ENCODE peak calls at places on chromosomes 16 and 17, in four cellular contexts. One of them, this sample, is unnamed.

GRCh38 chr16:55703003-55704001 is 47.5 kb downstream of the SLC6A2 start:
- DNase-seq in colonic mucosa: peak; percentile 26
- DNase-seq in mucosa of descending colon: no peak
- DNase-seq in mammary epithelial cell: peak; percentile 28
- DNase-seq in this sample: peak; percentile 70

GRCh38 chr16:59783191-59783590 is 1049.1 kb upstream of the GOT2 start:
- DNase-seq in colonic mucosa: no peak
- DNase-seq in mucosa of descending colon: no peak
- DNase-seq in mammary epithelial cell: peak; percentile 46
- DNase-seq in this sample: no peak

GRCh38 chr16:57091990-57092785 is at the start of gene CPNE2:
- DNase-seq in colonic mucosa: peak; percentile 66
- DNase-seq in mucosa of descending colon: peak; percentile 71
- DNase-seq in mammary epithelial cell: no peak
- DNase-seq in this sample: peak; percentile 84

GRCh38 chr17:69254187-69254586 is 25.6 kb upstream of the ABCA10 start:
- DNase-seq in colonic mucosa: no peak
- DNase-seq in mucosa of descending colon: no peak
- DNase-seq in mammary epithelial cell: no peak
- DNase-seq in this sample: no peak

GRCh38 chr16:52611817-52612673 is 65.1 kb upstream of the TOX3 start:
- DNase-seq in colonic mucosa: peak; percentile 80
- DNase-seq in mucosa of descending colon: no peak
- DNase-seq in mammary epithelial cell: no peak
- DNase-seq in this sample: no peak

GRCh38 chr17:74950207-74950606 is 14.5 kb downstream of the OTOP3 start:
- DNase-seq in colonic mucosa: no peak
- DNase-seq in mucosa of descending colon: no peak
- DNase-seq in mammary epithelial cell: no peak
- DNase-seq in this sample: no peak

GRCh38 chr16:67173323-67173722 is 3.0 kb downstream of the NOL3 start:
- DNase-seq in colonic mucosa: peak; percentile 25
- DNase-seq in mucosa of descending colon: no peak
- DNase-seq in mammary epithelial cell: no peak
- DNase-seq in this sample: no peak

GRCh38 chr16:1164382-1164781 is 11.5 kb downstream of the CACNA1H start:
- DNase-seq in colonic mucosa: no peak
- DNase-seq in mucosa of descending colon: no peak
- DNase-seq in mammary epithelial cell: no peak
- DNase-seq in this sample: no peak

GRCh38 chr16:31298958-31299357 is 39.2 kb downstream of the ITGAM start:
- DNase-seq in colonic mucosa: no peak
- DNase-seq in mucosa of descending colon: no peak
- DNase-seq in mammary epithelial cell: no peak
- DNase-seq in this sample: no peak

GRCh38 chr16:23158114-23158513 is 8.9 kb upstream of the USP31 start:
- DNase-seq in colonic mucosa: no peak
- DNase-seq in mucosa of descending colon: no peak
- DNase-seq in mammary epithelial cell: no peak
- DNase-seq in this sample: no peak

GRCh38 chr17:81093576-81094223 is 58.7 kb downstream of the BAIAP2 start:
- DNase-seq in colonic mucosa: no peak
- DNase-seq in mucosa of descending colon: no peak
- DNase-seq in mammary epithelial cell: no peak
- DNase-seq in this sample: no peak

GRCh38 chr16:56279132-56279531 is 87.8 kb downstream of the GNAO1 start:
- DNase-seq in colonic mucosa: no peak
- DNase-seq in mucosa of descending colon: peak; percentile 73
- DNase-seq in mammary epithelial cell: no peak
- DNase-seq in this sample: no peak

GRCh38 chr17:44307387-44308186 is 814 bp upstream of the RUNDC3A start:
- DNase-seq in colonic mucosa: no peak
- DNase-seq in mucosa of descending colon: no peak
- DNase-seq in mammary epithelial cell: peak; percentile 50
- DNase-seq in this sample: peak; percentile 27

GRCh38 chr17:70095455-70095854 is 20.4 kb downstream of the KCNJ16 start:
- DNase-seq in colonic mucosa: no peak
- DNase-seq in mucosa of descending colon: no peak
- DNase-seq in mammary epithelial cell: no peak
- DNase-seq in this sample: no peak

GRCh38 chr16:1610841-1611653 is 825 bp downstream of the IFT140 start:
- DNase-seq in colonic mucosa: no peak
- DNase-seq in mucosa of descending colon: no peak
- DNase-seq in mammary epithelial cell: no peak
- DNase-seq in this sample: no peak

GRCh38 chr17:57739402-57740224 is 5.5 kb downstream of the CCDC182 start:
- DNase-seq in colonic mucosa: peak; percentile 20
- DNase-seq in mucosa of descending colon: no peak
- DNase-seq in mammary epithelial cell: peak; percentile 46
- DNase-seq in this sample: peak; percentile 54

GRCh38 chr17:7235693-7236665 is 1.7 kb upstream of the DVL2 start:
- DNase-seq in colonic mucosa: no peak
- DNase-seq in mucosa of descending colon: peak; percentile 50
- DNase-seq in mammary epithelial cell: peak; percentile 56
- DNase-seq in this sample: no peak

GRCh38 chr16:4217246-4218131 is 24.4 kb downstream of the SRL start:
- DNase-seq in colonic mucosa: peak; percentile 69
- DNase-seq in mucosa of descending colon: no peak
- DNase-seq in mammary epithelial cell: no peak
- DNase-seq in this sample: peak; percentile 56

GRCh38 chr17:78039581-78039980 is 81.1 kb downstream of the TNRC6C start:
- DNase-seq in colonic mucosa: no peak
- DNase-seq in mucosa of descending colon: no peak
- DNase-seq in mammary epithelial cell: no peak
- DNase-seq in this sample: no peak

GRCh38 chr16:61146429-61146828 is 889.8 kb downstream of the CDH8 start:
- DNase-seq in colonic mucosa: no peak
- DNase-seq in mucosa of descending colon: no peak
- DNase-seq in mammary epithelial cell: no peak
- DNase-seq in this sample: peak; percentile 54
- H3K9me3 ChIP-seq in colonic mucosa: no peaks in the 10 kb centered on the region
- H3K9me3 ChIP-seq in mucosa of descending colon: peaks cover 28% of the 10 kb centered on the region
- H3K9me3 ChIP-seq in mammary epithelial cell: no peaks in the 10 kb centered on the region
- H3K9me3 ChIP-seq in this sample: no peaks in the 10 kb centered on the region

GRCh38 chr16:85733155-85733838 is 17.6 kb downstream of the C16orf74 start:
- DNase-seq in colonic mucosa: no peak
- DNase-seq in mucosa of descending colon: no peak
- DNase-seq in mammary epithelial cell: no peak
- DNase-seq in this sample: no peak

GRCh38 chr16:85728879-85729278 is 22.0 kb downstream of the C16orf74 start:
- DNase-seq in colonic mucosa: no peak
- DNase-seq in mucosa of descending colon: no peak
- DNase-seq in mammary epithelial cell: no peak
- DNase-seq in this sample: peak; percentile 38

GRCh38 chr16:85729907-85730465 is 20.9 kb downstream of the C16orf74 start:
- DNase-seq in colonic mucosa: no peak
- DNase-seq in mucosa of descending colon: no peak
- DNase-seq in mammary epithelial cell: no peak
- DNase-seq in this sample: no peak

GRCh38 chr16:85729452-85729851 is 21.4 kb downstream of the C16orf74 start:
- DNase-seq in colonic mucosa: no peak
- DNase-seq in mucosa of descending colon: no peak
- DNase-seq in mammary epithelial cell: no peak
- DNase-seq in this sample: no peak

DNA sequence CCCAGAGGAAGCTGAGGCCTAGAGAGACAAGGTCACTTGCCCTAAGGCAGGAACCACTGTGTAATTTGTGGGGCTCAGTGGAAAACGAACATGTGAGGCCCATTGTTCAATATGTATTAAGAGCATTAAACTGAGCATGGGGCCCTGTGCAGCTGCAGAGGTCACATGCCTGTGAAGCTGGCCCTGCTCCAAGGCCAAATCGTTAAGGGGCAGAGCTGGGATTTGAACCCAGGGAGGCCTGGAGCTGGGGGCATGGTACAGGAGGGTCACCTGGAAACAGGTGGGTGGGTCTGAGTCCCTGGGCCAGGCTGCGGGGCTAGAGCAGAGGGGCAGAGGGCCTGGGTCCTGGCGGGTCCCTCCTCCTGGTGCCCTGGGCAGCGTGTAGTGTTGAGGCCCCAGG is 19.7 kb downstream of the C16orf74 start:
- DNase-seq in colonic mucosa: no peak
- DNase-seq in mucosa of descending colon: no peak
- DNase-seq in mammary epithelial cell: no peak
- DNase-seq in this sample: no peak
- H3K4me1 ChIP-seq in colonic mucosa: no peaks in the 10 kb centered on the region
- H3K4me1 ChIP-seq in mucosa of descending colon: no peaks in the 10 kb centered on the region
- H3K4me1 ChIP-seq in mammary epithelial cell: peaks cover 7% of the 10 kb centered on the region
- H3K4me1 ChIP-seq in this sample: peaks cover 7% of the 10 kb centered on the region

GRCh38 chr17:49002766-49003165 is 5.6 kb downstream of the IGF2BP1 start:
- DNase-seq in colonic mucosa: no peak
- DNase-seq in mucosa of descending colon: no peak
- DNase-seq in mammary epithelial cell: no peak
- DNase-seq in this sample: no peak
- H3K4me3 ChIP-seq in colonic mucosa: no peak overlapping the region
- H3K4me3 ChIP-seq in mucosa of descending colon: no peak overlapping the region
- H3K4me3 ChIP-seq in mammary epithelial cell: no peak overlapping the region
- H3K4me3 ChIP-seq in this sample: peak overlapping the region; percentile 97

DNA sequence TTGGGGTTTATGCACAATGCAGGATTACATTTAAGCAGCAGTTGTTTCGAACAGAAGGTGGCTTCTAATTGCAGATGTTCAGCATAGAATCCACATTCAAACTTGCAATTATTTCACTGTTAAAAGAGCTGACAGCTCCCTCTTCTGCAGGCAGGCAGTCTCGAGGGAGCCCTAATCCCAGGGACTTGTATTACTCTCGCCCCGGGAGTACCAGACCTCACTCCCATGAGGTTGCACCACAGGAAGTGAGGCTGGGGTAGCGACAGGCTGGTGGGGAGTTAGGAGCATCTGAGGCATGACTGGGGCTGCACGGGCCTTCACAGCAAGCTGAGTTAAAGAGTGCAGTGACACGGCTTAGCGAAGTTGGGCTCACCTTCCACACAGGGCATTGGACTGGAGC is 484.4 kb upstream of the EEF2KMT start:
- DNase-seq in colonic mucosa: no peak
- DNase-seq in mucosa of descending colon: no peak
- DNase-seq in mammary epithelial cell: no peak
- DNase-seq in this sample: peak; percentile 88
- H3K9me3 ChIP-seq in colonic mucosa: no peaks in the 10 kb centered on the region
- H3K9me3 ChIP-seq in mucosa of descending colon: no peaks in the 10 kb centered on the region
- H3K9me3 ChIP-seq in mammary epithelial cell: peaks cover 34% of the 10 kb centered on the region
- H3K9me3 ChIP-seq in this sample: no peaks in the 10 kb centered on the region

DNA sequence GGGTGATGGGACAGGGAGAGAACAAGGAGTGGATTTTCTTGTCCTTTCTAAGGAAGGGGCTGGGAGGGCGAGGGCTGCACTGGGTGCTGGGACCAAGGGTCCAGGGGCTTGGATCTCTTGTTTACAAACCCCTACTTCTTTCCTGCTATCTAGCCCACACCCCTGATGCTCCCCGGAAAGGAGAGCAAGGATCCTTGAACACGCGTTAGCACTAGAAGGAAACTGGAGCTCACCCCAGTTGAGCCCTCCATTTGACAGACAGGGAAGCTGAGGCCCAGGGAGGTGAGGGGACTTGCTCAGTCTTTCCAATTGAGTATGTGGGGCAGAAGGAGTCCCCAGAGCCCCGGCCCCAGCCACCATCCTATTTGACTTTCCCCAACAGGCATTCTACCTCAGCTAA is 4.6 kb upstream of the ITGAE start:
- DNase-seq in colonic mucosa: no peak
- DNase-seq in mucosa of descending colon: no peak
- DNase-seq in mammary epithelial cell: no peak
- DNase-seq in this sample: no peak
- H3K4me1 ChIP-seq in colonic mucosa: no peaks in the 10 kb centered on the region
- H3K4me1 ChIP-seq in mucosa of descending colon: no peaks in the 10 kb centered on the region
- H3K4me1 ChIP-seq in mammary epithelial cell: peaks cover 25% of the 10 kb centered on the region
- H3K4me1 ChIP-seq in this sample: no peaks in the 10 kb centered on the region

DNA sequence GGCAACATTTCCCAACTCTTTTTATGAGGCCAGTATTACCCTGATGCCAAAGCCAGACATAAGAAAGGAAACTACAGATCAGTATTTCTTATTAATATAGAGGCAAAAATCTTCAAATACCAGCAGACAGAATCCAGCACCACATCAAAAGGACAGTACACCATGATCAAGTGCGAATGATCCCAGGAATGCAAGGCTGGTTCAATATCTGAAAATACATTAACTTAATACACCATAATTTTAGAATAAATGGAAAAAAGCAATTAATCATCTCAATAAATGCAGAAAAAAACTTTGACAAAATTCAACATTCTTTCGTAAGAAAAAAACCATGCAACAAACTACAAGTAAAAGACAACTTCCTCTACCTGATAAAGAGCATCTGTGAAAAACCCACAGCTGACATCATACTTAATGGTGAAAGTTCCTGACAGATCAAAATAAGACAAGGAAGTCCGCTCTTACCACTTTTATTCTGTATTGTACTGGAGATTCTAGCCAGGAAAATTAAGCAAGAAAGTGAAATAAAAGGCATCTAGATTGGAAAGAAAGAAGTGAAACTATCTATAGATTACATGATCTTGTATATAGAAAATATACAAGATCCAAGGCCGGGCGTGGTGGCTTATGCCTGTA is 26.3 kb upstream of the MAPK3 start:
- DNase-seq in colonic mucosa: no peak
- DNase-seq in mucosa of descending colon: peak; percentile 4
- DNase-seq in mammary epithelial cell: no peak
- DNase-seq in this sample: no peak
- H3K4me3 ChIP-seq in colonic mucosa: no peak overlapping the region
- H3K4me3 ChIP-seq in mucosa of descending colon: no peak overlapping the region
- H3K4me3 ChIP-seq in mammary epithelial cell: no peak overlapping the region
- H3K4me3 ChIP-seq in this sample: no peak overlapping the region